ENCODE peak calls at places on chromosomes 13 and 19, in seven cellular contexts. One of them, this sample, is unnamed.

GRCh38 chr19:49570138-49570856 is 10.1 kb downstream of the NOSIP start:
- DNase-seq in right cardiac atrium: no peak
- DNase-seq in A673: peak; percentile 94
- DNase-seq in choroid plexus epithelial cell: peak; percentile 91
- DNase-seq in cardiac fibroblast: peak; percentile 91
- DNase-seq in AG09309: peak; percentile 56
- DNase-seq in ascending aorta: peak; percentile 73
- DNase-seq in this sample: peak; percentile 87

GRCh38 chr13:52169839-52170238 is 10.4 kb upstream of the NEK3 start:
- DNase-seq in right cardiac atrium: no peak
- DNase-seq in A673: no peak
- DNase-seq in choroid plexus epithelial cell: no peak
- DNase-seq in cardiac fibroblast: no peak
- DNase-seq in AG09309: no peak
- DNase-seq in ascending aorta: no peak
- DNase-seq in this sample: no peak

GRCh38 chr19:45376045-45376724 is 5.8 kb upstream of the ERCC2 start:
- DNase-seq in right cardiac atrium: peak; percentile 44
- DNase-seq in A673: peak; percentile 82
- DNase-seq in choroid plexus epithelial cell: peak; percentile 97
- DNase-seq in cardiac fibroblast: peak; percentile 98
- DNase-seq in AG09309: peak; percentile 91
- DNase-seq in ascending aorta: no peak
- DNase-seq in this sample: peak; percentile 96

GRCh38 chr13:74151859-74152258 is 17.7 kb upstream of the KLF12 start:
- DNase-seq in right cardiac atrium: no peak
- DNase-seq in A673: no peak
- DNase-seq in choroid plexus epithelial cell: no peak
- DNase-seq in cardiac fibroblast: no peak
- DNase-seq in AG09309: no peak
- DNase-seq in ascending aorta: no peak
- DNase-seq in this sample: no peak

GRCh38 chr13:108326318-108326717 is 56.8 kb downstream of the TNFSF13B start:
- DNase-seq in right cardiac atrium: no peak
- DNase-seq in A673: peak; percentile 21
- DNase-seq in choroid plexus epithelial cell: peak; percentile 18
- DNase-seq in cardiac fibroblast: no peak
- DNase-seq in AG09309: no peak
- DNase-seq in ascending aorta: no peak
- DNase-seq in this sample: no peak

GRCh38 chr19:574658-575526 is 2.5 kb downstream of the BSG start:
- DNase-seq in right cardiac atrium: no peak
- DNase-seq in A673: no peak
- DNase-seq in choroid plexus epithelial cell: peak; percentile 76
- DNase-seq in cardiac fibroblast: peak; percentile 65
- DNase-seq in AG09309: no peak
- DNase-seq in ascending aorta: no peak
- DNase-seq in this sample: no peak

GRCh38 chr13:92355213-92355612 is 871.4 kb upstream of the GPC6 start:
- DNase-seq in right cardiac atrium: no peak
- DNase-seq in A673: peak; percentile 40
- DNase-seq in choroid plexus epithelial cell: peak; percentile 86
- DNase-seq in cardiac fibroblast: peak; percentile 77
- DNase-seq in AG09309: no peak
- DNase-seq in ascending aorta: no peak
- DNase-seq in this sample: peak; percentile 2

GRCh38 chr19:19628499-19629134 is 597 bp upstream of the LPAR2 start:
- DNase-seq in right cardiac atrium: no peak
- DNase-seq in A673: peak; percentile 48
- DNase-seq in choroid plexus epithelial cell: peak; percentile 78
- DNase-seq in cardiac fibroblast: peak; percentile 64
- DNase-seq in AG09309: no peak
- DNase-seq in ascending aorta: no peak
- DNase-seq in this sample: no peak

GRCh38 chr19:47421844-47422395 is 2.6 kb upstream of the MEIS3 start:
- DNase-seq in right cardiac atrium: no peak
- DNase-seq in A673: peak; percentile 20
- DNase-seq in choroid plexus epithelial cell: no peak
- DNase-seq in cardiac fibroblast: no peak
- DNase-seq in AG09309: no peak
- DNase-seq in ascending aorta: no peak
- DNase-seq in this sample: no peak

GRCh38 chr13:25502551-25502950 is 130.8 kb downstream of the ATP8A2 start:
- DNase-seq in right cardiac atrium: no peak
- DNase-seq in A673: no peak
- DNase-seq in choroid plexus epithelial cell: no peak
- DNase-seq in cardiac fibroblast: no peak
- DNase-seq in AG09309: no peak
- DNase-seq in ascending aorta: no peak
- DNase-seq in this sample: no peak

GRCh38 chr13:93224545-93224944 is 2.1 kb upstream of the GPC6 start:
- DNase-seq in right cardiac atrium: no peak
- DNase-seq in A673: no peak
- DNase-seq in choroid plexus epithelial cell: peak; percentile 38
- DNase-seq in cardiac fibroblast: peak; percentile 60
- DNase-seq in AG09309: peak; percentile 32
- DNase-seq in ascending aorta: no peak
- DNase-seq in this sample: no peak

GRCh38 chr19:11767633-11768133 is 883 bp downstream of the ZNF441 start:
- DNase-seq in right cardiac atrium: peak; percentile 35
- DNase-seq in A673: peak; percentile 5
- DNase-seq in choroid plexus epithelial cell: peak; percentile 39
- DNase-seq in cardiac fibroblast: peak; percentile 40
- DNase-seq in AG09309: no peak
- DNase-seq in ascending aorta: peak; percentile 66
- DNase-seq in this sample: no peak

GRCh38 chr19:10095948-10096614 is 6.4 kb downstream of the ANGPTL6 start:
- DNase-seq in right cardiac atrium: peak; percentile 93
- DNase-seq in A673: peak; percentile 95
- DNase-seq in choroid plexus epithelial cell: peak; percentile 91
- DNase-seq in cardiac fibroblast: peak; percentile 95
- DNase-seq in AG09309: peak; percentile 50
- DNase-seq in ascending aorta: peak; percentile 94
- DNase-seq in this sample: peak; percentile 55

GRCh38 chr19:38250821-38251563 is 5.2 kb downstream of the PPP1R14A start:
- DNase-seq in right cardiac atrium: peak; percentile 88
- DNase-seq in A673: no peak
- DNase-seq in choroid plexus epithelial cell: no peak
- DNase-seq in cardiac fibroblast: peak; percentile 78
- DNase-seq in AG09309: no peak
- DNase-seq in ascending aorta: peak; percentile 91
- DNase-seq in this sample: no peak

GRCh38 chr19:39472746-39473442 is 7.7 kb upstream of the TIMM50 start:
- DNase-seq in right cardiac atrium: no peak
- DNase-seq in A673: no peak
- DNase-seq in choroid plexus epithelial cell: no peak
- DNase-seq in cardiac fibroblast: no peak
- DNase-seq in AG09309: no peak
- DNase-seq in ascending aorta: no peak
- DNase-seq in this sample: no peak

GRCh38 chr13:89061821-89062220 is 1390.7 kb downstream of the SLITRK5 start:
- DNase-seq in right cardiac atrium: no peak
- DNase-seq in A673: no peak
- DNase-seq in choroid plexus epithelial cell: no peak
- DNase-seq in cardiac fibroblast: no peak
- DNase-seq in AG09309: no peak
- DNase-seq in ascending aorta: no peak
- DNase-seq in this sample: no peak

GRCh38 chr13:29849731-29850212 is 645 bp downstream of the UBL3 start:
- DNase-seq in right cardiac atrium: peak; percentile 58
- DNase-seq in A673: peak; percentile 55
- DNase-seq in choroid plexus epithelial cell: peak; percentile 41
- DNase-seq in cardiac fibroblast: peak; percentile 53
- DNase-seq in AG09309: no peak
- DNase-seq in ascending aorta: peak; percentile 82
- DNase-seq in this sample: no peak

GRCh38 chr13:29845440-29846056 is 4.9 kb downstream of the UBL3 start:
- DNase-seq in right cardiac atrium: no peak
- DNase-seq in A673: peak; percentile 35
- DNase-seq in choroid plexus epithelial cell: peak; percentile 50
- DNase-seq in cardiac fibroblast: peak; percentile 54
- DNase-seq in AG09309: no peak
- DNase-seq in ascending aorta: no peak
- DNase-seq in this sample: no peak

GRCh38 chr13:29846475-29847256 is 3.8 kb downstream of the UBL3 start:
- DNase-seq in right cardiac atrium: no peak
- DNase-seq in A673: no peak
- DNase-seq in choroid plexus epithelial cell: no peak
- DNase-seq in cardiac fibroblast: no peak
- DNase-seq in AG09309: no peak
- DNase-seq in ascending aorta: no peak
- DNase-seq in this sample: no peak

GRCh38 chr13:29849071-29849541 is 1.3 kb downstream of the UBL3 start:
- DNase-seq in right cardiac atrium: no peak
- DNase-seq in A673: peak; percentile 59
- DNase-seq in choroid plexus epithelial cell: peak; percentile 26
- DNase-seq in cardiac fibroblast: peak; percentile 22
- DNase-seq in AG09309: no peak
- DNase-seq in ascending aorta: peak; percentile 67
- DNase-seq in this sample: no peak

DNA sequence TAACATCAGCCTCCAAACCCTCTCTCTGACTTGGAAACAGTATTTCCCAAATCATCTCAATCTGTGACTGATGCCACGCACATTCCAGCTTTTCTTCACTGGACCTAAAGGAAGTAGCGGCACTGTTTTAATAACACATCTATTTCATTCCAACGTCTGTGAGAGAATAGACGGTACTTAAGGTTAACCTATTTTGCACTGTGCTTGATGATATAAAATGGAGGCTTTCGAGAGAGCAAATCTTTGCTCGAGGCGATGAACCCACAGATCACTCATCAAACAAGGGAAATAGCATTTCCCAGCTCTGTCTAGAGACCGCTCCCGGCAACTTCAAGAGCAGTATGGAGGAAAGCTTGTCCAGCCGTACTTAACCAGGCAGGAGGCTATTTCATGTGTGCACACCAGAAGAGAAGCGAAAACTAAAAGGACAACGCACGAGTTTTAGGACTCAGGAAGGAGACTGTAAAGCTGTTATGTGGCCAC is 2.9 kb downstream of the UBL3 start:
- DNase-seq in right cardiac atrium: no peak
- DNase-seq in A673: peak; percentile 59
- DNase-seq in choroid plexus epithelial cell: peak; percentile 59
- DNase-seq in cardiac fibroblast: peak; percentile 56
- DNase-seq in AG09309: no peak
- DNase-seq in ascending aorta: no peak
- DNase-seq in this sample: no peak
- H3K4me3 ChIP-seq in right cardiac atrium: peak overlapping the region; percentile 73
- H3K4me3 ChIP-seq in A673: peak overlapping the region; percentile 49
- H3K4me3 ChIP-seq in choroid plexus epithelial cell: peak overlapping the region; percentile 51
- H3K4me3 ChIP-seq in cardiac fibroblast: peak overlapping the region; percentile 45
- H3K4me3 ChIP-seq in AG09309: peak overlapping the region; percentile 96
- H3K4me3 ChIP-seq in ascending aorta: peak overlapping the region; percentile 95
- H3K4me3 ChIP-seq in this sample: peak overlapping the region; percentile 91

GRCh38 chr19:52065399-52065798 is 16.8 kb upstream of the ZNF432 start:
- DNase-seq in right cardiac atrium: no peak
- DNase-seq in A673: no peak
- DNase-seq in choroid plexus epithelial cell: no peak
- DNase-seq in cardiac fibroblast: no peak
- DNase-seq in AG09309: no peak
- DNase-seq in ascending aorta: no peak
- DNase-seq in this sample: no peak
- H3K4me3 ChIP-seq in right cardiac atrium: no peak overlapping the region
- H3K4me3 ChIP-seq in A673: no peak overlapping the region
- H3K4me3 ChIP-seq in choroid plexus epithelial cell: no peak overlapping the region
- H3K4me3 ChIP-seq in cardiac fibroblast: no peak overlapping the region
- H3K4me3 ChIP-seq in AG09309: no peak overlapping the region
- H3K4me3 ChIP-seq in ascending aorta: no peak overlapping the region
- H3K4me3 ChIP-seq in this sample: no peak overlapping the region

DNA sequence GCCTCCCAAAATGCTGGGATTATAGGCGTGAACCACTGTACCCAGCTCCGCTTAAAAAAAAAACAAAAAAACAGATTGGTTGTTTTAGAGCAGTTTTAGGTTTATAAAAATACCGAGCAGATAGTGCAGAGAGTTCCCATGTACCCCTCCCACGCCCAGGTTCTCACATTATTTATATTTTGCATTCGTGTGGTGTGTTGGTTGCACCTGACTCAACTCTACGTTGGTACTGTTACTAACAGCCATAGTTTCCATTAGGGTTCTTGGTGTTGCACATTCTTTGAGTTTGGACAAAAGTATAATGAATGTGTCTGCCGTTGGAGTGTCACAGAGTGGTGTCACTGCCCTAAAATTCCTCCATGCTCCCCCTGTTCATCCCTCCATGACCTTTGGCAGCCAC is 29.1 kb downstream of the MYO9B start:
- DNase-seq in right cardiac atrium: no peak
- DNase-seq in A673: no peak
- DNase-seq in choroid plexus epithelial cell: no peak
- DNase-seq in cardiac fibroblast: no peak
- DNase-seq in AG09309: no peak
- DNase-seq in ascending aorta: no peak
- DNase-seq in this sample: no peak
- H3K4me3 ChIP-seq in right cardiac atrium: no peak overlapping the region
- H3K4me3 ChIP-seq in A673: no peak overlapping the region
- H3K4me3 ChIP-seq in choroid plexus epithelial cell: no peak overlapping the region
- H3K4me3 ChIP-seq in cardiac fibroblast: no peak overlapping the region
- H3K4me3 ChIP-seq in AG09309: no peak overlapping the region
- H3K4me3 ChIP-seq in ascending aorta: no peak overlapping the region
- H3K4me3 ChIP-seq in this sample: no peak overlapping the region

GRCh38 chr13:110431851-110432294 is 124.8 kb downstream of the COL4A2 start:
- DNase-seq in right cardiac atrium: no peak
- DNase-seq in A673: no peak
- DNase-seq in choroid plexus epithelial cell: no peak
- DNase-seq in cardiac fibroblast: no peak
- DNase-seq in AG09309: no peak
- DNase-seq in ascending aorta: no peak
- DNase-seq in this sample: no peak

GRCh38 chr13:110434629-110435028 is 126.9 kb downstream of the RAB20 start:
- DNase-seq in right cardiac atrium: no peak
- DNase-seq in A673: no peak
- DNase-seq in choroid plexus epithelial cell: no peak
- DNase-seq in cardiac fibroblast: no peak
- DNase-seq in AG09309: no peak
- DNase-seq in ascending aorta: no peak
- DNase-seq in this sample: no peak

GRCh38 chr13:110432522-110432921 is 125.4 kb downstream of the COL4A2 start:
- DNase-seq in right cardiac atrium: no peak
- DNase-seq in A673: no peak
- DNase-seq in choroid plexus epithelial cell: no peak
- DNase-seq in cardiac fibroblast: no peak
- DNase-seq in AG09309: no peak
- DNase-seq in ascending aorta: no peak
- DNase-seq in this sample: no peak

GRCh38 chr13:110431425-110431824 is 124.3 kb downstream of the COL4A2 start:
- DNase-seq in right cardiac atrium: no peak
- DNase-seq in A673: no peak
- DNase-seq in choroid plexus epithelial cell: no peak
- DNase-seq in cardiac fibroblast: no peak
- DNase-seq in AG09309: no peak
- DNase-seq in ascending aorta: no peak
- DNase-seq in this sample: no peak

DNA sequence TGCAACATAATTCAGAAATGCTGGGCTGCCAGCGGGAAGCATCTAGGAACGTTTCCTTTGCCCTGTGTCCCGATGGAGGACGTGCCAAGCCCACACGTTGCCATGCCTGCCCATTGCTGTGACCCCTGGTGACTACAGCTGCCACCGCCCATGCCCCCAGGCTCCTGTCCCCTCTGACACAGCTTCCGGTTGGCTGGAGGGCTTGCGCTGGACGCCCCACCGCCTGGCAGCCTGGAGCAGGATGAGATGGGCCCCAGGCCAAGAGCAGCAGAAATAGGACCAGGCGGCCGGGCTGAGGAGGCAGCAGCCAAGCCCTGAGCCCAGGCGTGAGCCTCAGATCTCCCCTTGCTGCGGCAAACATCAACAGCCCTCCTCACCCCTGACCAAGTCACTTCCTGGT is 125.9 kb downstream of the COL4A2 start:
- DNase-seq in right cardiac atrium: peak; percentile 81
- DNase-seq in A673: no peak
- DNase-seq in choroid plexus epithelial cell: peak; percentile 57
- DNase-seq in cardiac fibroblast: no peak
- DNase-seq in AG09309: no peak
- DNase-seq in ascending aorta: peak; percentile 92
- DNase-seq in this sample: no peak
- H3K4me3 ChIP-seq in right cardiac atrium: no peak overlapping the region
- H3K4me3 ChIP-seq in A673: no peak overlapping the region
- H3K4me3 ChIP-seq in choroid plexus epithelial cell: no peak overlapping the region
- H3K4me3 ChIP-seq in cardiac fibroblast: no peak overlapping the region
- H3K4me3 ChIP-seq in AG09309: no peak overlapping the region
- H3K4me3 ChIP-seq in ascending aorta: no peak overlapping the region
- H3K4me3 ChIP-seq in this sample: no peak overlapping the region